ENCODE peak calls at places on chromosomes 5 and 9, in four cellular contexts. A is ovary, N is breast epithelium, G is A549. T is an unnamed sample.
A peak's percentile ranks its signal among the peaks of the same experiment; 100 is the strongest.

GRCh38 chr5:179217956-179218355 is 127.3 kb downstream of the ADAMTS2 start:
- DNase-seq in A (no peak), G (no peak), N (no peak), T (no peak)

GRCh38 chr9:88821749-88822106 is 169.5 kb upstream of the S1PR3 start:
- DNase-seq in A (no peak), N (no peak), G (no peak), T (peak; percentile 24)

GRCh38 chr5:33403187-33403586 is 37.6 kb upstream of the TARS1 start:
- DNase-seq in N (no peak), A (no peak), G (no peak), T (no peak)

GRCh38 chr5:33549982-33550567 is 109.3 kb downstream of the TARS1 start:
- DNase-seq in A (no peak), G (no peak), N (no peak), T (no peak)

GRCh38 chr5:19615661-19616060 is 372.3 kb downstream of the CDH18 start:
- DNase-seq in N (no peak), G (no peak), A (no peak), T (no peak)

GRCh38 chr5:16776611-16777251 is 159.4 kb downstream of the MYO10 start:
- DNase-seq in G (peak; percentile 54), N (peak; percentile 65), A (no peak), T (peak; percentile 87)

GRCh38 chr5:1510631-1511030 is 13.1 kb downstream of the LPCAT1 start:
- DNase-seq in N (peak; percentile 43), G (no peak), A (peak; percentile 8), T (no peak)

GRCh38 chr9:104864675-104865104 is 63.3 kb downstream of the ABCA1 start:
- DNase-seq in A (no peak), N (no peak), G (no peak), T (no peak)

GRCh38 chr5:132495672-132496630 is 5.4 kb upstream of the IRF1 start:
- DNase-seq in A (peak; percentile 87), N (peak; percentile 93), G (peak; percentile 91), T (peak; percentile 69)

GRCh38 chr9:118962426-118962825 is 406.8 kb downstream of the BRINP1 start:
- DNase-seq in G (no peak), A (no peak), N (no peak), T (no peak)

GRCh38 chr5:27434335-27434734 is 395.9 kb upstream of the CDH9 start:
- DNase-seq in G (no peak), N (no peak), A (no peak), T (no peak)

GRCh38 chr5:139361821-139362429 is 20.3 kb downstream of the PAIP2 start:
- DNase-seq in N (no peak), G (no peak), A (no peak), T (no peak)

DNA sequence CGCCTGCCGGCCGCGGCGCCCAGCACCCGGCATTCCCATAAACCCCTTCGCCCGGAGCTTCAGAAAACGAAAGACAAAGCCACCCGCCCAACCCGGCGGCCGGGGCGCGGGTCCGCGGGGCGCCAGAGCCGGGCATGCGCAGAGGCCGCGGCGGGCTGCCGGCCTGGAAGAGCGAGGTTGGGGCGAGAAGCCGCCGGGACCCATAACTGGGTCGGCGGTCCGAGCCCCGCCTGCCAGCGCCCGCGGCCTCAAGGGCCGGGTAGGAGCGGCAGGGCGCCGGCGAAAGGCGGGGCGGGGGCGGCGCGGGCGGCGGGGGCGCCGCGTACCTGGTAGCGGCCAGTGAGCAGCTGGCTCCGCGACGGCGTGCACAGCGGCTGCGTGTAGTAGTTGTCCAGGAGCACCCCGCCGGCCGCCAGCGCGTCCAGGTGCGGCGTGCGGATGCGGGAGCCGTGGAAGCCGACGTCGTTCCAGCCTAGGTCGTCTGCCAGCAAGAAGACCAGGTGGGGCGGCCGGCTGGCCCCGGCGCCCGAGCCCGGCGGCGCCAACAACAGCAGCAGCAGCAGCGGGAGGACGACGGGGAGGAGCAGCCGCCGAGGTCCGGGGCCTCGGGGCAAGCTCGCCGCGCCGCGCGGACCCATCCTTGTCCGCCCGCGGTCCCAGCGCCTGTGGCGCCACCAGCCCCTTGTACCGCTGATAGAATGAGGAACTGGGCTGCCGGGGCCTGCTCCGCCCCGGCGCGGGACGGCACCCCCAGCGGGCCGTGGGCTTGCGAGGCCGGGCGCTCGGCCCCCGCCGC is at the start of gene ARSB:
- DNase-seq in G (peak; percentile 85), N (peak; percentile 76), A (peak; percentile 81), T (peak; percentile 77)
- TF ChIP-seq POLR2A in G (peak; percentile 86), N (no peak), A (peak; percentile 44), T (peak; percentile 53)

DNA sequence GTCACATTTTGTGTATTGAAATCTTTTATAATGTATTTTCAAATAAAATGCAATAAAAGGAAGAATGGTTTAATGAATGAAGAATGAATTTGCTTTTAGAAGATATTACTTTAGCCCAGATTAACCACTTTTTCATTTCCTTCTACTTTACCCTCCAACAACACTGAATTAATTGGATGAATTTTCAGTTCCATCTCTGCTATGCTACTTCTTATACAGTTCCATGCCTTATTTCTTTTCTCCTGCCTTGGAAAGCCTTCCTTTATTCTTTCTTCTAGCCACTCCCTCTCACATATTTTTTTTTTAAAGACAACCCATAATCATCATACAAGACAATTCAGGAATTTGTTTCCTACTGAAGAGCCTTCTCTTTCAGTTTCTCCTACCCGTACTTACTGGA is 296.6 kb upstream of the TNC start:
- DNase-seq in A (no peak), G (no peak), N (no peak), T (no peak)
- H3K27ac ChIP-seq in A (no peak overlapping the region), G (no peak overlapping the region), N (no peak overlapping the region), T (no peak overlapping the region)

DNA sequence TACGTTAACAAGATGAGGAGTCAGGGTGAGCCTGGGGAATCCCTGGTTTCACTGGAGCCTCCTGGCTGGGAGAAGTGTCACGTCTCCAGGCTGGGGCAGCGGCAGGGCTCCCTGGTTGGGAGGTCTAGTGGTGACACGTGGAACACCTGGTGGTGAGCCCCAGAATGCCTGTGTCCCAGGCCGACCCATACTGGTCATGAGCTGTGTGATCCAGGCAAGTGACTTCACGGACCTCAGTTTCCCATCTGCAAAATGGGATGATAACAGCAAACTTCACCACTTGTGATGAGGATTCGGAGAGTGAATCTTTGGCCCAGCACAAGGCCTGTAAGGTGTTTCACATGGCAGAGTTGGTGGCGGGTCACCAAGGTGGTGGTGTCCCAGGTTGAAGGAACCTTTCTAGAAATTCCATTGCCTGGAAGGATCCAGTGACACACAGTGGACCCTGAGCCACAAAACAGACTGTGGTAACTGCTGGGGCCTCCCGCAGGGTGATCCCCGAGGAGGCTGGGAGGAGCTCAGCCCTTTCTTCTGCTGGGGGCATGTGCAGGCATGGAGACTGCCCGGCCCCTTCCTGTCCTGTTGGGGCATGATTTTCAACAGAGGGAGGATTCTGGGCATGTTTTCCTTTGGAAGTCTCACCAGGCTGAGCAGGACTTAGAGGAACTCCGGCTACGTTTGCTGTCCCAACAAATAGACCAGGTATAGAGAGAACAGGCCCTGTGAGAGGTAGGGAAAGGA is 153.9 kb upstream of the IER5L start:
- DNase-seq in G (no peak), A (no peak), N (no peak), T (no peak)
- TF ChIP-seq POLR2A in G (no peak), A (no peak), N (no peak), T (no peak)

GRCh38 chr5:149424371-149425315 is 45.6 kb upstream of the IL17B start:
- DNase-seq in G (no peak), A (no peak), N (no peak), T (no peak)
- H3K27ac ChIP-seq in G (no peak overlapping the region), A (peak overlapping the region; percentile 28), N (peak overlapping the region; percentile 63), T (peak overlapping the region; percentile 61)

GRCh38 chr9:127847833-127848755 is 6.4 kb downstream of the ENG start:
- DNase-seq in A (no peak), G (no peak), N (no peak), T (no peak)

GRCh38 chr9:127853312-127854168 is 918 bp downstream of the ENG start:
- DNase-seq in N (no peak), G (no peak), A (no peak), T (no peak)

GRCh38 chr9:127848756-127849504 is 5.5 kb downstream of the ENG start:
- DNase-seq in A (no peak), N (no peak), G (no peak), T (no peak)

GRCh38 chr9:127852829-127853228 is 1.6 kb downstream of the ENG start:
- DNase-seq in G (no peak), A (no peak), N (no peak), T (no peak)

DNA sequence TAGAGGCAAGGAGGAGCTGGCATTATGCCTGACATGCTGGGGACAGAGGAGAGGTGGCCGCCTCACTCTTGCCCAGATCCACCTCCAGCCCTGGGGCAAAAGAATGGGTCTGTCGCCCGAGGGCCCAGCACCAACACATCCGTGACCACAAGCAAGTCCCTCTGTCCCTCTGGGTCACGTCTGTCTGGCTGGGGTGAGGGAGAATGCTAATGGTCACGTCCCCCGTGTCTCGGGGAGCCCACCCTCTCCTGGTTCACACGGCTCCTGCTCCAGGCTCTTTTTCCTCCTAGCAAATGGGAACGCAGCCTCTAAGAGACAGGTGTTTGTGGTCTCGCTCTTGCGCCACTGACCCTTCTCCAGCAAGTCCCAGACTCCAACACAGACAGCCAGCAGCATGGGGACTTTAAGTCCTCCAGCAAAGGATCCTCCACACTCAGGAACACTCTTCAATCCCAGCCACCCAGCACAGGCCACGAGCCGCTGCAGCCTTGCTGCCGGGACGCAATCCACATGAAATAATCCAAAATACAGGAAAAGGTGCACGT is 4.1 kb downstream of the ENG start:
- DNase-seq in A (no peak), G (no peak), N (no peak), T (no peak)
- TF ChIP-seq POLR2A in A (no peak), G (no peak), N (no peak), T (no peak)

GRCh38 chr5:178113141-178113787 is at the start of gene N4BP3:
- DNase-seq in N (peak; percentile 85), A (no peak), G (peak; percentile 42), T (no peak)
- H3K27ac ChIP-seq in N (peak within 1 kb of the TSS; percentile 79), A (no peak within 1 kb of the TSS), G (peak within 1 kb of the TSS; percentile 56), T (peak within 1 kb of the TSS; percentile 51)

T was measured in gastrocnemius medialis.